ENCODE peak calls at places on chromosomes 3 and 15, in seven cellular contexts. P is BE2C, Z is spleen, H is tibial nerve, K is neural progenitor cell, C is PC-3, R is upper lobe of right lung. X is an unnamed sample. For H3K9me3, the result is how much of the 10 kb centered on the place peaks cover.

GRCh38 chr3:194141415-194142155 is 5.6 kb downstream of the HES1 start:
- DNase-seq in P (peak), Z (peak), H (peak), K (peak), C (peak), R (peak), X (peak)

GRCh38 chr15:90099868-90100854 is 2.1 kb downstream of the IDH2 start:
- DNase-seq in P (no peak), Z (peak), H (peak), K (no peak), C (no peak), R (no peak), X (peak)

GRCh38 chr3:194138098-194138474 is 2.1 kb downstream of the HES1 start:
- DNase-seq in P (no peak), Z (no peak), H (no peak), K (no peak), C (no peak), R (no peak), X (no peak)

GRCh38 chr15:28004143-28005003 is 94.7 kb downstream of the OCA2 start:
- DNase-seq in P (no peak), Z (peak), H (no peak), K (no peak), C (no peak), R (no peak), X (no peak)

GRCh38 chr3:40971191-40972168 is 227.8 kb upstream of the CTNNB1 start:
- DNase-seq in P (no peak), Z (peak), H (peak), K (no peak), C (peak), R (peak), X (peak)

GRCh38 chr15:48426047-48426446 is 94.8 kb downstream of the DUT start:
- DNase-seq in P (no peak), Z (no peak), H (no peak), K (no peak), C (no peak), R (no peak), X (no peak)

GRCh38 chr15:56996746-56997470 is 78.5 kb downstream of the TCF12 start:
- DNase-seq in P (no peak), Z (no peak), H (no peak), K (no peak), C (no peak), R (no peak), X (no peak)

GRCh38 chr15:75904241-75904631 is 558 bp downstream of the FBXO22 start:
- DNase-seq in P (peak), Z (peak), H (no peak), K (peak), C (peak), R (peak), X (no peak)

GRCh38 chr3:136023264-136023978 is 57.9 kb downstream of the PPP2R3A start:
- DNase-seq in P (no peak), Z (no peak), H (no peak), K (no peak), C (no peak), R (no peak), X (no peak)

GRCh38 chr15:58555168-58556027 is 123.6 kb downstream of the LIPC start:
- DNase-seq in P (peak), Z (no peak), H (no peak), K (peak), C (no peak), R (no peak), X (no peak)

GRCh38 chr3:70992131-70992530 is 591.4 kb downstream of the FOXP1 start:
- DNase-seq in P (no peak), Z (no peak), H (no peak), K (no peak), C (no peak), R (no peak), X (no peak)

GRCh38 chr3:13135811-13136321 is 62.6 kb upstream of the IQSEC1 start:
- DNase-seq in P (no peak), Z (peak), H (no peak), K (no peak), C (no peak), R (peak), X (peak)

GRCh38 chr3:111903067-111903511 is 44.0 kb downstream of the PHLDB2 start:
- DNase-seq in P (no peak), Z (no peak), H (no peak), K (peak), C (peak), R (no peak), X (no peak)

GRCh38 chr3:20511863-20512262 is 325.9 kb upstream of the SGO1 start:
- DNase-seq in P (no peak), Z (no peak), H (no peak), K (peak), C (peak), R (no peak), X (no peak)

GRCh38 chr3:41265011-41265545 is 65.8 kb downstream of the CTNNB1 start:
- DNase-seq in P (no peak), Z (no peak), H (no peak), K (no peak), C (peak), R (no peak), X (no peak)

GRCh38 chr3:79618883-79619282 is 148.9 kb downstream of the ROBO1 start:
- DNase-seq in P (no peak), Z (no peak), H (no peak), K (no peak), C (peak), R (no peak), X (no peak)
- H3K9me3 ChIP-seq in P (under half), Z (half or more), H (half or more), K (under half), C (under half), R (under half), X (under half)

DNA sequence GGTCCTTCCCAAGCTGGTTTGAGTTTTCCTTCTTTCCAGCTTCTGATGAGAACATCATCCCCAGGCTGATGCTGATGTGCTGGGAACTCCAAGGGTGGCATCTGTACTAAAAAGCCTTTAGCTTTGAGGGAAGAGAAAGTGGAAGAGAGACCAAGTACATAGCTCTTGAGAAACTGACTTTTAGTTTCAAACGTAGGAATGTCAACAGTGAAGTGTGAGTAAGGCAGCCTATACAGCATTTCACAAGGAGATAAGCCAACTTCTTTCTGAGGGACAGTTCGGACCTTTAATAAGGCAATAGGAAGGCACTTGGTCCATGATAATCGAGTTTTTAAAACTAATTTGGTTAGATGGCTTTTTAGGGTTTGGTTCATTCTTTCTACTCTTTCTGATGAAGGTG is 53.7 kb downstream of the DLG1 start:
- DNase-seq in P (no peak), Z (no peak), H (no peak), K (no peak), C (no peak), R (no peak), X (no peak)
- H3K9me3 ChIP-seq in P (under half), Z (half or more), H (half or more), K (under half), C (half or more), R (under half), X (under half)

GRCh38 chr3:150945226-150945625 is 27.3 kb downstream of the CLRN1 start:
- DNase-seq in P (no peak), Z (no peak), H (no peak), K (no peak), C (peak), R (no peak), X (no peak)
- H3K9me3 ChIP-seq in P (under half), Z (under half), H (under half), K (under half), C (under half), R (under half), X (under half)

DNA sequence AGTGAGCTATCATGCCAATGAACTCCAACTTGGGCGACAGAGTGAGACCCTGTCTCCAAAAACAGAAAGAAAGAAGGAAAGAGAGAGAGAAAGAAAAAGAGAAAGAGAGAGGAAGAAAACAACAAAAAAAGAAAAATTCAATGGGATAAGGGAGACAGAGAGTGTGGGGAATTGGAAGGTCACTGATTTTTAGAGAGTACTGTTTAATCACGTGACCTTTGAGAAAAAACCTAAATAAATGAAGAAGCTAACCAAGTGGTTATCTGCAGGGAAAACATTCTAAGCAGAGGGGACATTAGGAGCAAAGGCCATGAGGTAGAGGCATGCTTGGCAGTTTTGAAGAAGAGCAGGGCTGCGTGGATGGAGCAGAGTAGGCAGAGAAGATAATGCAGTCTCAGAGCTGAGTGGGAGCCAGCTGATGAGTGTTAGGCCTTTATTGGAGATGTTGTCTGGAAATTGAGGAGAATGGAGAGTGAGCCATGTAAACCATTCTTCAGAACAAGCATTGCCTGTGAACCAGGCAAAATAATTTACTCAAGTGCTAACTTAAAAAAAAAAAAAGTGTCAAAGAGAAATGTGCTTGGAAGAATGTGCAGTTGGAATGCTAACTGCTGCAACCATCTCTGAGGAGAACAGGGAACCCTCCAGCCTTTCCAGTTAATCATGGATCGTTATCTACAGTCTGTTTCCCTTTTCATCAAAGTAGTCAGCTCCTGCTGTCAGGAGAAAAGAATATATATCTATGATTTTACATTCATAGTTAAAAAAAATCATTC is 377.3 kb upstream of the SEMA6D start:
- DNase-seq in P (no peak), Z (no peak), H (no peak), K (no peak), C (no peak), R (no peak), X (no peak)
- H3K9me3 ChIP-seq in P (under half), Z (under half), H (under half), K (under half), C (under half), R (under half), X (under half)

GRCh38 chr3:149832086-149832485 is 19.1 kb downstream of the RNF13 start:
- DNase-seq in P (no peak), Z (no peak), H (no peak), K (no peak), C (no peak), R (no peak), X (no peak)

GRCh38 chr3:149828390-149828789 is 15.4 kb downstream of the RNF13 start:
- DNase-seq in P (no peak), Z (no peak), H (no peak), K (no peak), C (no peak), R (no peak), X (no peak)

GRCh38 chr3:149831321-149831720 is 18.3 kb downstream of the RNF13 start:
- DNase-seq in P (no peak), Z (no peak), H (no peak), K (no peak), C (no peak), R (no peak), X (no peak)

GRCh38 chr3:149830902-149831301 is 17.9 kb downstream of the RNF13 start:
- DNase-seq in P (no peak), Z (no peak), H (no peak), K (no peak), C (no peak), R (no peak), X (no peak)

DNA sequence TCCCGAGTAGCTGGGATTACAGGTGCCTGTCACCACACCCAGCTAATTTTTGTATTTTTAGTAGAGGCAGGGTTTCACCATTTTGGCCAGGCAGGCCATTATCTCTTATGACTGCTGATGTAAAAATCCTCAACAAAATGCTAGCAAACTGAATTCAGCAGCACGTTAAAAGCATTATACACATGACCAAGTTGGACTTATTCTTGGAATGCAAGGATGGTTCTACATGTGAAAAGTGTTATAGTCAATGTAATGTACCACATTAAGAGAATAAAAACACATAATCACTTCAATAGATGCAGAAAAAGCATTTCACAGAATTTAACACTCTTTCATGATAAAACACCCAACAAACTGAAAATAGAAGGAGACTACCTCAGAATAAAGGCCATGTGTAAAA is 20.2 kb downstream of the RNF13 start:
- DNase-seq in P (no peak), Z (no peak), H (no peak), K (no peak), C (no peak), R (no peak), X (no peak)
- H3K9me3 ChIP-seq in P (under half), Z (half or more), H (under half), K (under half), C (under half), R (under half), X (under half)

DNA sequence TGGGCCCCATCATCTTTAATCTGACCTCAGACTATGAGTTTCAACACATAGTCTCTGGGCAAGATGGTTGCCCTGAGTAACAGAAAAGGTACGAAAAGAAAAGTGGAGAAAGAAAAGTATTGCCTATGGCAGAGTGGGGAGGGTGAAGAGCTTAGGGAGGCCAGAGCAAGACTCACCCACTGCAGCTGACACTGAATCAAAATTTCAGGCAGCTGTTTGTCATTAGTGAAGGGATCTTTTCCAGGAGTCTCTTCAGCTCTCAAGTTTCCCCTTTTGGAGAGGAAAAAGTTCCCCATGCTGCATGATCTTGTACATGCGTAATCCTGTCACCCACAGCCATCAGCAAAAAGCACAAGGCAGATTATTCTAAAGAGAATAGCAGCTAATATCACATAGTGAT is 616.9 kb upstream of the GBE1 start:
- DNase-seq in P (no peak), Z (no peak), H (no peak), K (no peak), C (no peak), R (no peak), X (no peak)
- H3K9me3 ChIP-seq in P (under half), Z (under half), H (under half), K (under half), C (under half), R (under half), X (under half)

X was measured in sigmoid colon.